ENCODE peak calls at places on chromosome 5, in six cellular contexts. One of them, this sample, is unnamed.

GRCh38 chr5:37153661-37154060 is 95.5 kb downstream of the CPLANE1 start:
- DNase-seq in mucosa of descending colon: no peak
- DNase-seq in HFF-Myc: no peak
- DNase-seq in frontal cortex: no peak
- DNase-seq in activated CD8-positive, alpha-beta memory T cell treated with anti-CD3 and anti-CD28 coated beads for 48 hours: no peak
- DNase-seq in NCI-H460: no peak
- DNase-seq in this sample: no peak

GRCh38 chr5:166062092-166062491 is 2229.4 kb upstream of the WWC1 start:
- DNase-seq in HFF-Myc: no peak
- DNase-seq in mucosa of descending colon: no peak
- DNase-seq in activated CD8-positive, alpha-beta memory T cell treated with anti-CD3 and anti-CD28 coated beads for 48 hours: no peak
- DNase-seq in frontal cortex: no peak
- DNase-seq in NCI-H460: no peak
- DNase-seq in this sample: no peak

GRCh38 chr5:145680169-145680568 is 155.0 kb downstream of the PRELID2 start:
- DNase-seq in HFF-Myc: no peak
- DNase-seq in activated CD8-positive, alpha-beta memory T cell treated with anti-CD3 and anti-CD28 coated beads for 48 hours: no peak
- DNase-seq in frontal cortex: no peak
- DNase-seq in mucosa of descending colon: peak; percentile 28
- DNase-seq in NCI-H460: no peak
- DNase-seq in this sample: no peak

GRCh38 chr5:167759411-167759821 is 532.0 kb upstream of the WWC1 start:
- DNase-seq in activated CD8-positive, alpha-beta memory T cell treated with anti-CD3 and anti-CD28 coated beads for 48 hours: no peak
- DNase-seq in frontal cortex: no peak
- DNase-seq in mucosa of descending colon: no peak
- DNase-seq in HFF-Myc: no peak
- DNase-seq in NCI-H460: no peak
- DNase-seq in this sample: no peak

GRCh38 chr5:138533973-138534941 is 8.8 kb downstream of the ETF1 start:
- DNase-seq in mucosa of descending colon: no peak
- DNase-seq in HFF-Myc: no peak
- DNase-seq in NCI-H460: no peak
- DNase-seq in activated CD8-positive, alpha-beta memory T cell treated with anti-CD3 and anti-CD28 coated beads for 48 hours: no peak
- DNase-seq in frontal cortex: no peak
- DNase-seq in this sample: no peak

GRCh38 chr5:154610321-154611154 is 132.5 kb upstream of the HAND1 start:
- DNase-seq in activated CD8-positive, alpha-beta memory T cell treated with anti-CD3 and anti-CD28 coated beads for 48 hours: peak; percentile 37
- DNase-seq in mucosa of descending colon: peak; percentile 68
- DNase-seq in HFF-Myc: peak; percentile 51
- DNase-seq in NCI-H460: peak; percentile 83
- DNase-seq in frontal cortex: peak; percentile 84
- DNase-seq in this sample: peak; percentile 93

GRCh38 chr5:14479143-14479701 is 102.4 kb upstream of the OTULINL start:
- DNase-seq in NCI-H460: no peak
- DNase-seq in mucosa of descending colon: no peak
- DNase-seq in frontal cortex: no peak
- DNase-seq in activated CD8-positive, alpha-beta memory T cell treated with anti-CD3 and anti-CD28 coated beads for 48 hours: no peak
- DNase-seq in HFF-Myc: no peak
- DNase-seq in this sample: no peak

GRCh38 chr5:581266-581665 is 30.9 kb upstream of the CEP72 start:
- DNase-seq in HFF-Myc: no peak
- DNase-seq in frontal cortex: no peak
- DNase-seq in NCI-H460: no peak
- DNase-seq in mucosa of descending colon: no peak
- DNase-seq in activated CD8-positive, alpha-beta memory T cell treated with anti-CD3 and anti-CD28 coated beads for 48 hours: no peak
- DNase-seq in this sample: no peak

GRCh38 chr5:172002310-172002709 is 4.1 kb downstream of the FBXW11 start:
- DNase-seq in frontal cortex: no peak
- DNase-seq in NCI-H460: no peak
- DNase-seq in mucosa of descending colon: peak; percentile 5
- DNase-seq in HFF-Myc: no peak
- DNase-seq in activated CD8-positive, alpha-beta memory T cell treated with anti-CD3 and anti-CD28 coated beads for 48 hours: no peak
- DNase-seq in this sample: peak; percentile 60

GRCh38 chr5:37645707-37646106 is 194.1 kb downstream of the GDNF start:
- DNase-seq in mucosa of descending colon: no peak
- DNase-seq in frontal cortex: no peak
- DNase-seq in NCI-H460: no peak
- DNase-seq in HFF-Myc: no peak
- DNase-seq in activated CD8-positive, alpha-beta memory T cell treated with anti-CD3 and anti-CD28 coated beads for 48 hours: no peak
- DNase-seq in this sample: no peak

GRCh38 chr5:78016831-78017529 is 240.8 kb upstream of the TBCA start:
- DNase-seq in mucosa of descending colon: no peak
- DNase-seq in NCI-H460: no peak
- DNase-seq in activated CD8-positive, alpha-beta memory T cell treated with anti-CD3 and anti-CD28 coated beads for 48 hours: no peak
- DNase-seq in HFF-Myc: no peak
- DNase-seq in frontal cortex: no peak
- DNase-seq in this sample: no peak

GRCh38 chr5:103703617-103704016 is 141.0 kb upstream of the NUDT12 start:
- DNase-seq in frontal cortex: no peak
- DNase-seq in mucosa of descending colon: no peak
- DNase-seq in activated CD8-positive, alpha-beta memory T cell treated with anti-CD3 and anti-CD28 coated beads for 48 hours: no peak
- DNase-seq in NCI-H460: no peak
- DNase-seq in HFF-Myc: no peak
- DNase-seq in this sample: no peak

GRCh38 chr5:122726990-122727616 is 47.8 kb upstream of the SNX2 start:
- DNase-seq in frontal cortex: no peak
- DNase-seq in activated CD8-positive, alpha-beta memory T cell treated with anti-CD3 and anti-CD28 coated beads for 48 hours: no peak
- DNase-seq in NCI-H460: no peak
- DNase-seq in mucosa of descending colon: no peak
- DNase-seq in HFF-Myc: peak; percentile 25
- DNase-seq in this sample: peak; percentile 13

GRCh38 chr5:80989883-80990282 is 29.7 kb downstream of the RASGRF2 start:
- DNase-seq in HFF-Myc: no peak
- DNase-seq in NCI-H460: no peak
- DNase-seq in activated CD8-positive, alpha-beta memory T cell treated with anti-CD3 and anti-CD28 coated beads for 48 hours: no peak
- DNase-seq in mucosa of descending colon: no peak
- DNase-seq in frontal cortex: no peak
- DNase-seq in this sample: no peak